ENCODE peak calls at places on chromosomes 12 and 14, in six cellular contexts. One of them, this sample, is unnamed.

GRCh38 chr12:52050771-52051541 is at the start of gene NR4A1:
- DNase-seq in A549: peak; percentile 98
- DNase-seq in GM12878: peak; percentile 49
- DNase-seq in endothelial cell of umbilical vein: peak; percentile 96
- DNase-seq in K562: peak; percentile 98
- DNase-seq in HepG2: peak; percentile 85
- DNase-seq in this sample: peak; percentile 94

GRCh38 chr14:99679996-99680395 is 4.1 kb upstream of the CYP46A1 start:
- DNase-seq in GM12878: no peak
- DNase-seq in endothelial cell of umbilical vein: no peak
- DNase-seq in A549: no peak
- DNase-seq in K562: no peak
- DNase-seq in HepG2: no peak
- DNase-seq in this sample: no peak

GRCh38 chr12:42977451-42978230 is 388.1 kb upstream of the PRICKLE1 start:
- DNase-seq in A549: no peak
- DNase-seq in HepG2: no peak
- DNase-seq in K562: no peak
- DNase-seq in endothelial cell of umbilical vein: no peak
- DNase-seq in GM12878: no peak
- DNase-seq in this sample: no peak

GRCh38 chr12:57864382-57864781 is 17.9 kb upstream of the CTDSP2 start:
- DNase-seq in A549: no peak
- DNase-seq in endothelial cell of umbilical vein: no peak
- DNase-seq in GM12878: no peak
- DNase-seq in K562: no peak
- DNase-seq in HepG2: no peak
- DNase-seq in this sample: no peak

GRCh38 chr12:72368298-72368697 is 96.1 kb downstream of the TRHDE start:
- DNase-seq in endothelial cell of umbilical vein: no peak
- DNase-seq in HepG2: no peak
- DNase-seq in A549: no peak
- DNase-seq in K562: no peak
- DNase-seq in GM12878: no peak
- DNase-seq in this sample: no peak

GRCh38 chr14:88901199-88901588 is 76.7 kb downstream of the TTC8 start:
- DNase-seq in endothelial cell of umbilical vein: no peak
- DNase-seq in GM12878: no peak
- DNase-seq in A549: no peak
- DNase-seq in K562: no peak
- DNase-seq in HepG2: no peak
- DNase-seq in this sample: no peak

GRCh38 chr12:108146035-108146893 is 17.2 kb downstream of the WSCD2 start:
- DNase-seq in endothelial cell of umbilical vein: no peak
- DNase-seq in HepG2: no peak
- DNase-seq in K562: no peak
- DNase-seq in GM12878: no peak
- DNase-seq in A549: no peak
- DNase-seq in this sample: no peak

GRCh38 chr14:62126885-62127478 is 364.8 kb downstream of the SNAPC1 start:
- DNase-seq in endothelial cell of umbilical vein: peak; percentile 75
- DNase-seq in HepG2: peak; percentile 27
- DNase-seq in A549: peak; percentile 58
- DNase-seq in K562: peak; percentile 10
- DNase-seq in GM12878: no peak
- DNase-seq in this sample: peak; percentile 58

GRCh38 chr14:56708704-56709103 is 101.6 kb downstream of the OTX2 start:
- DNase-seq in GM12878: no peak
- DNase-seq in HepG2: no peak
- DNase-seq in A549: no peak
- DNase-seq in endothelial cell of umbilical vein: no peak
- DNase-seq in K562: no peak
- DNase-seq in this sample: no peak

GRCh38 chr12:123059501-123059900 is 79.0 kb downstream of the ARL6IP4 start:
- DNase-seq in HepG2: no peak
- DNase-seq in GM12878: no peak
- DNase-seq in endothelial cell of umbilical vein: no peak
- DNase-seq in K562: no peak
- DNase-seq in A549: no peak
- DNase-seq in this sample: no peak

DNA sequence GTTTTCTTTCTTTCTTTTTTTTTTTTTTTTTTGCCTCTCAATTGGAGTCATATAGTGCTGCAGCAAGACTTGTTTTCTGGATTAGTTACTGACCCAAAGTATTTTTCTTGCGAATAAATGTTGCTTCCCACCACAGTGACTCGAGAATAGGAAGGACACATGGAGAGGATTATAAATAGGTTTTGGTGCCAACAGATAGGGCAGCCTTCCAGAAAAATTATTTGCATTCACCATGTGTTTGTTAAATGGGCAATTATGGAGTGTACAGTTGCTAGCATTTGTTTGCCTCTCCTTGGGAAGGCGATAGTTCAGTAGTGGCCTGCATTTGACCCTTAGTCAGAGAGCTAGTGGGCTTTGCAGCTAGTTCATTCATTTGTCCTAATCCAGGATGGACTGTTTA is 67.3 kb downstream of the CHST11 start:
- DNase-seq in endothelial cell of umbilical vein: peak; percentile 52
- DNase-seq in HepG2: no peak
- DNase-seq in A549: no peak
- DNase-seq in GM12878: no peak
- DNase-seq in K562: no peak
- DNase-seq in this sample: no peak
- TF ChIP-seq MAX in endothelial cell of umbilical vein: no peak
- TF ChIP-seq MAX in HepG2: no peak
- TF ChIP-seq MAX in A549: no peak
- TF ChIP-seq MAX in GM12878: no peak
- TF ChIP-seq MAX in K562: no peak
- TF ChIP-seq MAX in this sample: no peak

GRCh38 chr12:70449074-70449757 is 83.1 kb downstream of the KCNMB4 start:
- DNase-seq in HepG2: peak; percentile 20
- DNase-seq in endothelial cell of umbilical vein: no peak
- DNase-seq in A549: peak; percentile 33
- DNase-seq in GM12878: no peak
- DNase-seq in K562: no peak
- DNase-seq in this sample: no peak
- TF ChIP-seq MYC in HepG2: no peak
- TF ChIP-seq MYC in endothelial cell of umbilical vein: no peak
- TF ChIP-seq MYC in A549: no peak
- TF ChIP-seq MYC in GM12878: no peak
- TF ChIP-seq MYC in K562: no peak
- TF ChIP-seq MYC in this sample: no peak

DNA sequence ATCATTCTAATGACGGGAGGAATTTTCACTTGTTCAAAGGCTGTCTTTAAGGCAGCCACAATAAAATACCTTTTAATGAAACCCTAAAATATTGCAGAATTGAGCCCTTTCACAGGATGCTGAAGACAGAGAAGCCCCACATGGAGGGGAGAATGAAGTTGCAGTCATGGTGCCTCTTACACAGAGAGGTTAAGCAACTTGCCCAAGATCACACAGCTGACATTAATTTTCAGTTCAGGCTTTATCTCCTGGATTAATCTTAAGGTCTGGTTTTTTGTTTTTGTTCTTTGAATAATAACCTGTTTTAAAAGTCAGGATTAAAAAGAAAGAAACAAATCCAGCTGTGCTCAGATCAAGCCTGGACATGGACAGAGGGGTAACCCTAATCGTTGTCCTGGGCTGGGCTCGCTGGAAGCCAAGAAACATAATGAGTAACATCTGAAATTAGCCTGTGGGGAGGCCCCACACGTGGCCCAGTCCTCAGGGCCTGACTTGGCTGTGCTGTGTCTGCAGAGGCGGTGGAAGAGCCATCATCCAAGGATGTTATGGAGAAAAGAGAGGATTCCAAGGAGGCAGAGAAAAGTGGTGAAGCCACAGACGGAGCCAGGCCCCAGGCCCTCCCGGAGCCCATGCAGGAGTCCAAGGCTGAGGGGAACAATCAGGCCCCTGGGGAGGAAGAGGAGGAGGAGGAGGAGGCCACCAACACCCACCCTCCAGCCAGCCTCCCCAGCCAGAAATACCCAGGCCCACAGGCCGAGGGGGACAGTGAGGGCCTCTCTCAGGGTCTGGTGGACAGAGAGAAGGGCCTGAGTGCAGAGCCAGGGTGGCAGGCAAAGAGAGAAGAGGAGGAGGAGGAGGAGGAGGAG is 8.0 kb downstream of the CHGA start:
- DNase-seq in A549: no peak
- DNase-seq in HepG2: no peak
- DNase-seq in GM12878: no peak
- DNase-seq in endothelial cell of umbilical vein: no peak
- DNase-seq in K562: no peak
- DNase-seq in this sample: no peak
- TF ChIP-seq MAX in A549: no peak
- TF ChIP-seq MAX in HepG2: no peak
- TF ChIP-seq MAX in GM12878: no peak
- TF ChIP-seq MAX in endothelial cell of umbilical vein: no peak
- TF ChIP-seq MAX in K562: no peak
- TF ChIP-seq MAX in this sample: no peak

GRCh38 chr14:58239259-58240210 is 5.1 kb upstream of the PSMA3 start:
- DNase-seq in K562: peak; percentile 10
- DNase-seq in A549: peak; percentile 67
- DNase-seq in endothelial cell of umbilical vein: peak; percentile 81
- DNase-seq in HepG2: peak; percentile 46
- DNase-seq in GM12878: peak; percentile 64
- DNase-seq in this sample: peak; percentile 65

GRCh38 chr14:58243790-58244555 is 670 bp upstream of the PSMA3 start:
- DNase-seq in A549: peak; percentile 38
- DNase-seq in HepG2: peak; percentile 54
- DNase-seq in GM12878: no peak
- DNase-seq in endothelial cell of umbilical vein: peak; percentile 68
- DNase-seq in K562: no peak
- DNase-seq in this sample: peak; percentile 59

DNA sequence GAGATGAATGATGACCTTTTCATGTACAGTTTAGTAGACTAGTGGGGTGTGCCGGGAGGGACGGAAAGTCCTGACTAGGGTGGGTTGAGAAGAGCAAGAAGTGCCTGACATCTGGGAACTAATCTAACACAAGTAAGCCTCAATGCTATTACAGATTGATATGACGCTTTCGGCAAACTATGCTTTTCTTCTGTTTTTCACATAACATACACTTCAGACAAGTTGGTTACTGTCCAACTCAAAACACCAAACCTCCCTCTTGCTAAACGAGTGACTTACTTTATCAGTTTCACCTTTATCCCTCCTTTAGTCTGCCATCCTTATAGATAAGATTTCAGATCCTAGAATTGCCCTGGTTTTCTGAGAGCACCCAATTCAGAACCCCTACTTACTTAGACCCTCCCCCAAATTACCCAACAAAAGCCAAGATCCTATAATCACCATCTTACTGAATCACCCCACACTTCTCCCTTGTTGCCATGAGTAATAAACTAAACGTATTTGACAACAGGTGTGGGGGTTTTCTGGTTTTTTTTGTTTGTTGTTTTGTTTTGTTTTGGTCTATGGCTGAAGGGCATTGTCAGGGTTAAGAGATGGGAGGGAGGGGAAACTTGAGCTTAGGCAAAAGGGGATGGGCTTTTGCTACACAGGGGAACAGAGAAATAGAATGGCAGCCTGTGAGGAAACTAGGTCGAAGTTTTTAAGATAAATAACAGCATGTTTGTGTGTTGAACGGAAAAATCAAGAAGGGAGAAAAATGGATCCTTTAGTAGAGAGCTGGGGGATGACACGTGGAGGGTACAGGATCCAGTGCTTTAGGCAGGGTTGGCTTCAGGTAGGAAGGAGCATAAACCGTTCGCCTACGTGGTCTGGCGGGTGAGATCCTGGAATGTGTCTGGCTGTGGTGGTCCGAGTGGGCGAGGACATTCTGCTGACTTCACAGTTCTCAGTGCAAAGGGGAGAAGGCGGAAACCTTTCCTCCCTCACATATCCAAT is 6.1 kb upstream of the PSMA3 start:
- DNase-seq in K562: peak; percentile 19
- DNase-seq in HepG2: no peak
- DNase-seq in endothelial cell of umbilical vein: peak; percentile 6
- DNase-seq in A549: no peak
- DNase-seq in GM12878: no peak
- DNase-seq in this sample: no peak
- TF ChIP-seq MYC in K562: peak; percentile 5
- TF ChIP-seq MYC in HepG2: no peak
- TF ChIP-seq MYC in endothelial cell of umbilical vein: no peak
- TF ChIP-seq MYC in A549: no peak
- TF ChIP-seq MYC in GM12878: no peak
- TF ChIP-seq MYC in this sample: no peak

DNA sequence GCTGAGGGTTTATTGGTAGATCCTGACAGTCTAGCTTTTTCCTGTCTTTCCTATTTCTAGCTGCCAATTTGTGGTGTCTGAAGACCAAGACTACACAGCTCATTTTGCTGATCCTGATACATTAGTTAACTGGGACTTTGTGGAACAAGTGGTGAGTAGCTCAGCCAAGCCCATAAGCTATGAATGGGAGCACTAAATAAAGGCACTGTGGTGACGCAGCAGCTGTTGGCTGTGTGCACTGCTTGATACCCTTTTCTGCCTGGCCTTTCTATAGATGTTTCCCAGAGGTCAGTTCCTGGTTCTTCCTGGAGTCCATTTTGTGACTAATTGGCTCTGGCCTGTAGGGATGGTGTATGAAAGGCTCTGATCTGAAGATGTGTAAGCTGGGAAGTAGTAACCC is 20.5 kb downstream of the RNF10 start:
- DNase-seq in endothelial cell of umbilical vein: no peak
- DNase-seq in K562: no peak
- DNase-seq in A549: no peak
- DNase-seq in HepG2: no peak
- DNase-seq in GM12878: no peak
- DNase-seq in this sample: no peak
- TF ChIP-seq MAX in endothelial cell of umbilical vein: no peak
- TF ChIP-seq MAX in K562: no peak
- TF ChIP-seq MAX in A549: no peak
- TF ChIP-seq MAX in HepG2: no peak
- TF ChIP-seq MAX in GM12878: no peak
- TF ChIP-seq MAX in this sample: no peak

GRCh38 chr12:26987634-26988424 is 26.4 kb downstream of the TM7SF3 start:
- DNase-seq in GM12878: no peak
- DNase-seq in K562: no peak
- DNase-seq in A549: no peak
- DNase-seq in HepG2: no peak
- DNase-seq in endothelial cell of umbilical vein: no peak
- DNase-seq in this sample: peak; percentile 49
- TF ChIP-seq MYC in GM12878: no peak
- TF ChIP-seq MYC in K562: no peak
- TF ChIP-seq MYC in A549: no peak
- TF ChIP-seq MYC in HepG2: no peak
- TF ChIP-seq MYC in endothelial cell of umbilical vein: no peak
- TF ChIP-seq MYC in this sample: no peak

GRCh38 chr12:82144505-82144904 is 213.7 kb downstream of the CCDC59 start:
- DNase-seq in GM12878: no peak
- DNase-seq in K562: peak; percentile 18
- DNase-seq in A549: no peak
- DNase-seq in endothelial cell of umbilical vein: no peak
- DNase-seq in HepG2: no peak
- DNase-seq in this sample: peak; percentile 2

GRCh38 chr12:82146740-82147139 is 211.4 kb downstream of the CCDC59 start:
- DNase-seq in HepG2: no peak
- DNase-seq in endothelial cell of umbilical vein: no peak
- DNase-seq in GM12878: no peak
- DNase-seq in K562: no peak
- DNase-seq in A549: no peak
- DNase-seq in this sample: no peak

GRCh38 chr12:82149045-82149444 is 209.1 kb downstream of the CCDC59 start:
- DNase-seq in K562: no peak
- DNase-seq in A549: no peak
- DNase-seq in HepG2: no peak
- DNase-seq in GM12878: no peak
- DNase-seq in endothelial cell of umbilical vein: no peak
- DNase-seq in this sample: no peak
- TF ChIP-seq MAX in K562: no peak
- TF ChIP-seq MAX in A549: no peak
- TF ChIP-seq MAX in HepG2: no peak
- TF ChIP-seq MAX in GM12878: no peak
- TF ChIP-seq MAX in endothelial cell of umbilical vein: no peak
- TF ChIP-seq MAX in this sample: no peak

This sample was measured in NB4.